ENCODE peak calls at places on chromosome 5, in nine cellular contexts. L, U, H, R, Y, A, N, X and G are unnamed samples.

GRCh38 chr5:1429501-1429900 is 15.7 kb downstream of the SLC6A3 start:
- DNase-seq in L (no peak), U (no peak), H (no peak), R (no peak), Y (no peak), A (no peak), N (no peak), X (no peak), G (no peak)

GRCh38 chr5:95768731-95769130 is 37.6 kb downstream of the RHOBTB3 start:
- DNase-seq in L (no peak), U (no peak), H (no peak), R (no peak), Y (no peak), A (no peak), N (no peak), X (no peak), G (no peak)

GRCh38 chr5:2103940-2104339 is 221.2 kb upstream of the IRX4 start:
- DNase-seq in L (no peak), U (no peak), H (no peak), R (no peak), Y (no peak), A (no peak), N (no peak), X (no peak), G (no peak)

GRCh38 chr5:1255081-1255561 is 29.9 kb downstream of the SLC6A18 start:
- DNase-seq in L (no peak), U (no peak), H (no peak), R (no peak), Y (no peak), A (peak; percentile 31), N (peak; percentile 8), X (no peak), G (peak; percentile 62)

GRCh38 chr5:82165740-82166530 is 112.2 kb downstream of the RPS23 start:
- DNase-seq in L (peak; percentile 78), U (peak; percentile 86), H (peak; percentile 79), R (peak; percentile 82), Y (peak; percentile 32), A (no peak), N (peak; percentile 2), X (peak; percentile 85), G (peak; percentile 38)

GRCh38 chr5:81247441-81247972 is 14.4 kb downstream of the CKMT2 start:
- DNase-seq in L (no peak), U (no peak), H (no peak), R (no peak), Y (no peak), A (no peak), N (no peak), X (no peak), G (no peak)

GRCh38 chr5:132270706-132271105 is 13.2 kb downstream of the PDLIM4 start:
- DNase-seq in L (no peak), U (no peak), H (no peak), R (no peak), Y (no peak), A (no peak), N (no peak), X (no peak), G (no peak)

GRCh38 chr5:176548967-176549444 is at the start of gene CDHR2:
- DNase-seq in L (no peak), U (no peak), H (no peak), R (no peak), Y (no peak), A (no peak), N (no peak), X (no peak), G (no peak)

GRCh38 chr5:167578977-167579700 is 712.3 kb upstream of the WWC1 start:
- DNase-seq in L (no peak), U (no peak), H (no peak), R (no peak), Y (no peak), A (no peak), N (no peak), X (peak; percentile 55), G (no peak)

GRCh38 chr5:20974423-20974822 is 986.4 kb upstream of the CDH18 start:
- DNase-seq in L (no peak), U (no peak), H (peak; percentile 88), R (no peak), Y (no peak), A (no peak), N (no peak), X (no peak), G (no peak)

GRCh38 chr5:139167052-139167451 is 31.1 kb downstream of the SIL1 start:
- DNase-seq in L (no peak), U (no peak), H (no peak), R (no peak), Y (no peak), A (no peak), N (no peak), X (no peak), G (no peak)

GRCh38 chr5:39176740-39177628 is 42.4 kb downstream of the FYB1 start:
- DNase-seq in L (no peak), U (no peak), H (no peak), R (no peak), Y (no peak), A (peak; percentile 21), N (no peak), X (no peak), G (peak; percentile 78)

GRCh38 chr5:14109771-14110170 is 33.4 kb upstream of the TRIO start:
- DNase-seq in L (no peak), U (no peak), H (no peak), R (no peak), Y (no peak), A (no peak), N (no peak), X (no peak), G (no peak)

GRCh38 chr5:131268758-131269370 is 5.0 kb downstream of the CDC42SE2 start:
- DNase-seq in L (no peak), U (no peak), H (no peak), R (no peak), Y (no peak), A (no peak), N (no peak), X (no peak), G (no peak)

GRCh38 chr5:135694016-135694415 is 115.2 kb upstream of the CXCL14 start:
- DNase-seq in L (no peak), U (no peak), H (no peak), R (no peak), Y (no peak), A (no peak), N (no peak), X (no peak), G (no peak)

GRCh38 chr5:106290841-106291240 is 1379.9 kb downstream of the EFNA5 start:
- DNase-seq in L (no peak), U (no peak), H (no peak), R (no peak), Y (no peak), A (no peak), N (no peak), X (no peak), G (no peak)

GRCh38 chr5:168969341-168969863 is 331.5 kb downstream of the SLIT3 start:
- DNase-seq in L (no peak), U (no peak), H (no peak), R (no peak), Y (no peak), A (no peak), N (no peak), X (no peak), G (no peak)